ENCODE peak calls at places on chromosome 7, in four cellular contexts. One of them, this sample, is unnamed.

GRCh38 chr7:9600974-9601373 is 1167.6 kb downstream of the NXPH1 start:
- DNase-seq in kidney: no peak
- DNase-seq in OCI-LY7: no peak
- DNase-seq in BE2C: peak
- DNase-seq in this sample: peak

GRCh38 chr7:84231157-84231556 is 36.6 kb upstream of the SEMA3A start:
- DNase-seq in kidney: no peak
- DNase-seq in OCI-LY7: no peak
- DNase-seq in BE2C: no peak
- DNase-seq in this sample: no peak

GRCh38 chr7:155202106-155202871 is 95.4 kb upstream of the INSIG1 start:
- DNase-seq in kidney: no peak
- DNase-seq in OCI-LY7: no peak
- DNase-seq in BE2C: no peak
- DNase-seq in this sample: no peak

GRCh38 chr7:94265456-94265855 is 129.2 kb upstream of the COL1A2 start:
- DNase-seq in kidney: no peak
- DNase-seq in OCI-LY7: no peak
- DNase-seq in BE2C: no peak
- DNase-seq in this sample: no peak

GRCh38 chr7:120733143-120733542 is 124.8 kb downstream of the TSPAN12 start:
- DNase-seq in kidney: no peak
- DNase-seq in OCI-LY7: no peak
- DNase-seq in BE2C: no peak
- DNase-seq in this sample: no peak

GRCh38 chr7:40403664-40404476 is 269.1 kb downstream of the SUGCT start:
- DNase-seq in kidney: no peak
- DNase-seq in OCI-LY7: no peak
- DNase-seq in BE2C: no peak
- DNase-seq in this sample: no peak

GRCh38 chr7:154699421-154699820 is 303.5 kb downstream of the PAXIP1 start:
- DNase-seq in kidney: peak
- DNase-seq in OCI-LY7: no peak
- DNase-seq in BE2C: no peak
- DNase-seq in this sample: no peak

GRCh38 chr7:73865738-73866445 is 4.9 kb downstream of the TMEM270 start:
- DNase-seq in kidney: peak
- DNase-seq in OCI-LY7: peak
- DNase-seq in BE2C: peak
- DNase-seq in this sample: peak

GRCh38 chr7:46544396-46545008 is 623.4 kb upstream of the IGFBP3 start:
- DNase-seq in kidney: no peak
- DNase-seq in OCI-LY7: no peak
- DNase-seq in BE2C: no peak
- DNase-seq in this sample: no peak

GRCh38 chr7:98051118-98051744 is 55.4 kb upstream of the LMTK2 start:
- DNase-seq in kidney: no peak
- DNase-seq in OCI-LY7: peak
- DNase-seq in BE2C: no peak
- DNase-seq in this sample: peak

GRCh38 chr7:156554488-156554887 is 86.1 kb upstream of the RNF32 start:
- DNase-seq in kidney: no peak
- DNase-seq in OCI-LY7: no peak
- DNase-seq in BE2C: no peak
- DNase-seq in this sample: no peak

GRCh38 chr7:105718511-105718925 is 137.2 kb upstream of the EFCAB10 start:
- DNase-seq in kidney: no peak
- DNase-seq in OCI-LY7: no peak
- DNase-seq in BE2C: no peak
- DNase-seq in this sample: no peak

GRCh38 chr7:26439502-26440252 is 148.0 kb downstream of the SNX10 start:
- DNase-seq in kidney: no peak
- DNase-seq in OCI-LY7: no peak
- DNase-seq in BE2C: no peak
- DNase-seq in this sample: peak

GRCh38 chr7:137920637-137921473 is 74.1 kb upstream of the DGKI start:
- DNase-seq in kidney: no peak
- DNase-seq in OCI-LY7: no peak
- DNase-seq in BE2C: no peak
- DNase-seq in this sample: no peak

GRCh38 chr7:44063894-44064651 is 1.3 kb downstream of the PGAM2 start:
- DNase-seq in kidney: peak
- DNase-seq in OCI-LY7: no peak
- DNase-seq in BE2C: peak
- DNase-seq in this sample: no peak

GRCh38 chr7:137440434-137440830 is 96.9 kb upstream of the PTN start:
- DNase-seq in kidney: no peak
- DNase-seq in OCI-LY7: no peak
- DNase-seq in BE2C: no peak
- DNase-seq in this sample: no peak

GRCh38 chr7:604884-605531 is 85.4 kb upstream of the PDGFA start:
- DNase-seq in kidney: peak
- DNase-seq in OCI-LY7: no peak
- DNase-seq in BE2C: no peak
- DNase-seq in this sample: no peak

GRCh38 chr7:121761399-121761798 is 111.6 kb upstream of the PTPRZ1 start:
- DNase-seq in kidney: no peak
- DNase-seq in OCI-LY7: no peak
- DNase-seq in BE2C: no peak
- DNase-seq in this sample: no peak

GRCh38 chr7:150453186-150453585 is 2.8 kb downstream of the GIMAP8 start:
- DNase-seq in kidney: no peak
- DNase-seq in OCI-LY7: no peak
- DNase-seq in BE2C: no peak
- DNase-seq in this sample: no peak

GRCh38 chr7:115638853-115639252 is 391.7 kb downstream of the TFEC start:
- DNase-seq in kidney: no peak
- DNase-seq in OCI-LY7: no peak
- DNase-seq in BE2C: no peak
- DNase-seq in this sample: no peak

GRCh38 chr7:22201182-22201880 is 155.6 kb downstream of the RAPGEF5 start:
- DNase-seq in kidney: no peak
- DNase-seq in OCI-LY7: no peak
- DNase-seq in BE2C: no peak
- DNase-seq in this sample: no peak

GRCh38 chr7:151083824-151084160 is 499 bp upstream of the TMUB1 start:
- DNase-seq in kidney: no peak
- DNase-seq in OCI-LY7: no peak
- DNase-seq in BE2C: no peak
- DNase-seq in this sample: no peak

GRCh38 chr7:89283311-89283710 is 487.8 kb upstream of the TEX47 start:
- DNase-seq in kidney: no peak
- DNase-seq in OCI-LY7: no peak
- DNase-seq in BE2C: no peak
- DNase-seq in this sample: no peak

GRCh38 chr7:106231856-106232490 is 52.8 kb downstream of the NAMPT start:
- DNase-seq in kidney: no peak
- DNase-seq in OCI-LY7: no peak
- DNase-seq in BE2C: no peak
- DNase-seq in this sample: no peak

GRCh38 chr7:93150200-93150835 is 2.1 kb upstream of the SAMD9L start:
- DNase-seq in kidney: no peak
- DNase-seq in OCI-LY7: no peak
- DNase-seq in BE2C: no peak
- DNase-seq in this sample: no peak

GRCh38 chr7:389911-390601 is 100.1 kb downstream of the FOXL3 start:
- DNase-seq in kidney: peak
- DNase-seq in OCI-LY7: no peak
- DNase-seq in BE2C: no peak
- DNase-seq in this sample: no peak

GRCh38 chr7:87144173-87144657 is 8.0 kb upstream of the DMTF1 start:
- DNase-seq in kidney: no peak
- DNase-seq in OCI-LY7: peak
- DNase-seq in BE2C: no peak
- DNase-seq in this sample: no peak

GRCh38 chr7:142722289-142722794 is 26.9 kb upstream of the PRSS1 start:
- DNase-seq in kidney: no peak
- DNase-seq in OCI-LY7: no peak
- DNase-seq in BE2C: no peak
- DNase-seq in this sample: no peak

GRCh38 chr7:116781584-116781983 is 80.8 kb upstream of the CAPZA2 start:
- DNase-seq in kidney: no peak
- DNase-seq in OCI-LY7: no peak
- DNase-seq in BE2C: no peak
- DNase-seq in this sample: no peak

GRCh38 chr7:116988363-116988989 is 35.2 kb downstream of the ST7 start:
- DNase-seq in kidney: no peak
- DNase-seq in OCI-LY7: no peak
- DNase-seq in BE2C: no peak
- DNase-seq in this sample: no peak

GRCh38 chr7:46317256-46317655 is 396.2 kb upstream of the IGFBP3 start:
- DNase-seq in kidney: no peak
- DNase-seq in OCI-LY7: no peak
- DNase-seq in BE2C: no peak
- DNase-seq in this sample: no peak

GRCh38 chr7:151076863-151077704 is 3.5 kb downstream of the FASTK start:
- DNase-seq in kidney: peak
- DNase-seq in OCI-LY7: no peak
- DNase-seq in BE2C: peak
- DNase-seq in this sample: no peak

GRCh38 chr7:71419546-71420337 is 287.8 kb downstream of the GALNT17 start:
- DNase-seq in kidney: no peak
- DNase-seq in OCI-LY7: no peak
- DNase-seq in BE2C: no peak
- DNase-seq in this sample: peak

GRCh38 chr7:27207348-27207985 is 7.6 kb upstream of the HOXA13 start:
- DNase-seq in kidney: no peak
- DNase-seq in OCI-LY7: no peak
- DNase-seq in BE2C: no peak
- DNase-seq in this sample: no peak

GRCh38 chr7:66609176-66609575 is 19.5 kb upstream of the KCTD7 start:
- DNase-seq in kidney: peak
- DNase-seq in OCI-LY7: no peak
- DNase-seq in BE2C: no peak
- DNase-seq in this sample: no peak
- TF ChIP-seq CTCF in kidney: no peak
- TF ChIP-seq CTCF in OCI-LY7: no peak
- TF ChIP-seq CTCF in BE2C: no peak
- TF ChIP-seq CTCF in this sample: no peak

DNA sequence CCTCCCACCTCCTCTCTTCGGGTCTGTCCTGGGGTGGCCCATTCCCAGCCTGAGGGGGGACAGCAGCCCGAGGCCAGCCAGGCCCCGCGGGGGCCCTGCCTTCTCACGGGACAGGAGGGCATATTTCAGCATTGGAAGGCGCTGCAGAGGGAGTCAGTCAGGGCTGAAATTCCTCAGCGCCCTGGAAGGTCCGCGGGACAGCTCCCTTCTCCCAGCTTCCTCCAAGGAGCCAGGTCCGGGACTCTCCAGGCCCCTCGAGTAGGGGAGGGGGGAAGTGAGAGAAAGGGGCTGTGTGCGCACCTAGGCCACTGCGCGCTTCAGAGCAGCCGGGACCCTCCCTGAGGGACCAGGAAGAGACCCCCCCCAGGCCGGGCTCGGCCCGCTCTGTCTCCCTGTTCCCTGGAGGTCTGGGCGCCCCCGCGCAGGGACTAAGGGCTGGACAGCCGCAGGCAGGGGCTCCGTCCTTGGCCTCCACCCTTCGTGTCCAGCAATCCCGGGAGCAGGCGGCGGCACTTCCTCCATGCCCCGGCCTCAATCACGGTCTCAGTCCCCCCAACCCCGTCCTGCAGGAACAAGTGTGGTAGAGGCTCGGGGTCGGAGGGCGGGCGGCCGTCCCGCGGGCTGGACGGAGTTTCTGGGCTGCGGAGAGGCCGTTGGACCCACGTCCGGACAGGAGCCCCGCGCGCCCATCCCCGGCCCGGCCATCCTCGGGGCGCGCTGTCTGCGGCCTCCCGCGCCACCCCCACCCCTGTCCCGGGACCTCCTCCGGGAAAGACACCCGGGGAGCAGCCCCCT is 6.0 kb upstream of the ELFN1 start:
- DNase-seq in kidney: peak
- DNase-seq in OCI-LY7: no peak
- DNase-seq in BE2C: peak
- DNase-seq in this sample: no peak
- H3K4me3 ChIP-seq in kidney: no peak
- H3K4me3 ChIP-seq in OCI-LY7: no peak
- H3K4me3 ChIP-seq in BE2C: no peak
- H3K4me3 ChIP-seq in this sample: peak

GRCh38 chr7:144787127-144787526 is 48.7 kb downstream of the TPK1 start:
- DNase-seq in kidney: no peak
- DNase-seq in OCI-LY7: peak
- DNase-seq in BE2C: no peak
- DNase-seq in this sample: peak
- TF ChIP-seq CTCF in kidney: peak
- TF ChIP-seq CTCF in OCI-LY7: peak
- TF ChIP-seq CTCF in BE2C: no peak
- TF ChIP-seq CTCF in this sample: peak

GRCh38 chr7:2710901-2711551 is 23.0 kb downstream of the AMZ1 start:
- DNase-seq in kidney: no peak
- DNase-seq in OCI-LY7: peak
- DNase-seq in BE2C: no peak
- DNase-seq in this sample: no peak
- H3K4me3 ChIP-seq in kidney: no peak
- H3K4me3 ChIP-seq in OCI-LY7: peak
- H3K4me3 ChIP-seq in BE2C: no peak
- H3K4me3 ChIP-seq in this sample: no peak

This sample was measured in WERI-Rb-1.